ENCODE peak calls at places on chromosomes 12 and 14, in four cellular contexts. L is HuH-7.5; Z is PC-3; Q is activated CD4-positive, alpha-beta T cell treated with anti-CD3 and anti-CD28 coated beads, Interleukin-2, amount 10 ng/mL, durations not matched to agents 7 days and 5 days. F is an unnamed sample.

GRCh38 chr12:19248929-19249602 is 119.5 kb downstream of the PLEKHA5 start:
- DNase-seq in L (no peak), Z (no peak), Q (no peak), F (no peak)

GRCh38 chr12:69052613-69053408 is 119.8 kb upstream of the CPM start:
- DNase-seq in L (no peak), Z (peak; percentile 91), Q (no peak), F (no peak)

GRCh38 chr14:104116544-104117340 is 21.6 kb upstream of the KIF26A start:
- DNase-seq in L (no peak), Z (peak; percentile 83), Q (no peak), F (peak; percentile 79)

GRCh38 chr12:45290218-45290609 is 74.3 kb downstream of the ANO6 start:
- DNase-seq in L (no peak), Z (peak; percentile 75), Q (no peak), F (no peak)

GRCh38 chr12:108446766-108447165 is 68.3 kb upstream of the FICD start:
- DNase-seq in L (no peak), Z (no peak), Q (no peak), F (no peak)

GRCh38 chr12:93020225-93020997 is 91.3 kb upstream of the EEA1 start:
- DNase-seq in L (no peak), Z (peak; percentile 73), Q (no peak), F (peak; percentile 96)

GRCh38 chr14:24880689-24881088 is 169.3 kb downstream of the STXBP6 start:
- DNase-seq in L (no peak), Z (no peak), Q (no peak), F (no peak)

GRCh38 chr12:109153711-109154434 is 37.5 kb downstream of the ACACB start:
- DNase-seq in L (peak; percentile 52), Z (no peak), Q (no peak), F (no peak)

GRCh38 chr12:30570206-30570890 is 125.3 kb downstream of the IPO8 start:
- DNase-seq in L (no peak), Z (no peak), Q (no peak), F (no peak)

GRCh38 chr12:10143205-10143604 is 13.2 kb upstream of the CLEC7A start:
- DNase-seq in L (no peak), Z (no peak), Q (no peak), F (no peak)

GRCh38 chr12:122732170-122732569 is 1.5 kb upstream of the HCAR1 start:
- DNase-seq in L (no peak), Z (peak; percentile 33), Q (peak; percentile 30), F (no peak)

GRCh38 chr12:6703631-6704030 is 3.0 kb upstream of the PIANP start:
- DNase-seq in L (no peak), Z (no peak), Q (no peak), F (no peak)

GRCh38 chr14:93076755-93077154 is 39.0 kb downstream of the ITPK1 start:
- DNase-seq in L (no peak), Z (no peak), Q (no peak), F (no peak)